ENCODE peak calls at places on chromosomes 2 and 18, in six cellular contexts. A is ACHN, K is ELR, H is hippocampal formation, C is brain microvascular endothelial cell, J is AG09309. U is an unnamed sample.

GRCh38 chr2:188659656-188660406 is 314.3 kb upstream of the COL3A1 start:
- DNase-seq in C (peak; percentile 69), A (peak; percentile 30), K (peak; percentile 91), H (no peak), J (no peak), U (peak; percentile 89)

GRCh38 chr2:119349289-119349688 is 17.3 kb downstream of the C2orf76 start:
- DNase-seq in J (no peak), K (no peak), H (no peak), A (no peak), C (no peak), U (no peak)

GRCh38 chr2:237312021-237312755 is 101.8 kb downstream of the COL6A3 start:
- DNase-seq in C (no peak), J (no peak), K (peak; percentile 86), H (no peak), A (no peak), U (peak; percentile 85)

GRCh38 chr2:185978634-185979405 is 240.2 kb downstream of the FSIP2 start:
- DNase-seq in J (peak; percentile 14), A (no peak), K (peak; percentile 85), H (no peak), C (no peak), U (peak; percentile 70)

GRCh38 chr2:2756886-2757285 is 425.8 kb upstream of the MYT1L start:
- DNase-seq in H (no peak), J (no peak), K (no peak), C (no peak), A (no peak), U (no peak)

GRCh38 chr2:100012575-100012974 is 129.8 kb downstream of the AFF3 start:
- DNase-seq in A (no peak), H (no peak), J (no peak), K (peak; percentile 26), C (no peak), U (peak; percentile 39)

GRCh38 chr2:208077286-208077685 is 47.0 kb downstream of the CRYGD start:
- DNase-seq in A (no peak), H (no peak), J (peak; percentile 38), K (no peak), C (peak; percentile 60), U (no peak)

GRCh38 chr18:70454705-70455322 is 166.0 kb downstream of the SOCS6 start:
- DNase-seq in J (no peak), C (peak; percentile 74), A (peak; percentile 59), H (no peak), K (peak; percentile 81), U (peak; percentile 69)

GRCh38 chr18:22551536-22552151 is 133.9 kb upstream of the CTAGE1 start:
- DNase-seq in A (peak; percentile 87), C (peak; percentile 78), J (peak; percentile 88), H (no peak), K (peak; percentile 92), U (peak; percentile 94)

GRCh38 chr2:101627284-101628049 is 70.0 kb upstream of the MAP4K4 start:
- DNase-seq in A (no peak), C (no peak), H (no peak), K (no peak), J (no peak), U (no peak)

GRCh38 chr18:27685807-27686412 is 491.0 kb downstream of the CDH2 start:
- DNase-seq in A (peak; percentile 51), K (peak; percentile 69), H (no peak), J (peak; percentile 4), C (peak; percentile 60), U (peak; percentile 53)

GRCh38 chr2:181130686-181131085 is 150.3 kb downstream of the UBE2E3 start:
- DNase-seq in J (no peak), A (no peak), H (no peak), K (no peak), C (no peak), U (no peak)

GRCh38 chr2:131584940-131585339 is 57.3 kb downstream of the CCDC74A start:
- DNase-seq in J (no peak), K (no peak), H (no peak), C (no peak), A (no peak), U (no peak)

GRCh38 chr2:113220970-113221708 is 47.4 kb downstream of the PSD4 start:
- DNase-seq in K (no peak), A (no peak), H (no peak), C (no peak), J (no peak), U (no peak)

GRCh38 chr2:233814063-233814435 is 35.9 kb downstream of the MROH2A start:
- DNase-seq in J (no peak), A (no peak), K (no peak), C (peak; percentile 22), H (no peak), U (no peak)

GRCh38 chr2:124983595-124983994 is 958.5 kb downstream of the CNTNAP5 start:
- DNase-seq in C (no peak), K (peak; percentile 59), A (peak; percentile 78), H (no peak), J (peak; percentile 17), U (peak; percentile 12)

GRCh38 chr2:240519396-240520142 is 38.2 kb downstream of the ANKMY1 start:
- DNase-seq in C (peak; percentile 29), A (no peak), H (no peak), J (no peak), K (peak; percentile 30), U (peak; percentile 11)

GRCh38 chr18:35060092-35060491 is 18.9 kb downstream of the MAPRE2 start:
- DNase-seq in A (no peak), K (no peak), C (no peak), H (no peak), J (no peak), U (no peak)

GRCh38 chr18:79775441-79776221 is 22.1 kb upstream of the KCNG2 start:
- DNase-seq in C (no peak), H (no peak), A (no peak), J (no peak), K (no peak), U (no peak)

GRCh38 chr2:149989447-149990063 is 402.0 kb upstream of the MMADHC start:
- DNase-seq in A (no peak), H (no peak), J (no peak), C (no peak), K (peak; percentile 72), U (peak; percentile 66)

GRCh38 chr2:134783912-134784311 is 54.5 kb upstream of the ACMSD start:
- DNase-seq in J (no peak), K (no peak), C (no peak), H (no peak), A (no peak), U (no peak)

GRCh38 chr2:119645173-119645846 is 33.7 kb upstream of the TMEM177 start:
- DNase-seq in H (no peak), J (no peak), C (peak; percentile 49), K (peak; percentile 20), A (no peak), U (peak; percentile 62)

GRCh38 chr2:239433777-239434396 is 33.1 kb upstream of the HDAC4 start:
- DNase-seq in K (peak; percentile 75), C (peak; percentile 14), A (no peak), H (no peak), J (no peak), U (peak; percentile 14)

GRCh38 chr18:73646772-73647171 is 500.9 kb downstream of the FBXO15 start:
- DNase-seq in K (peak; percentile 85), J (peak; percentile 61), C (peak; percentile 44), A (peak; percentile 4), H (no peak), U (peak; percentile 80)

GRCh38 chr2:98463988-98464771 is 19.5 kb downstream of the INPP4A start:
- DNase-seq in K (no peak), A (no peak), J (no peak), C (no peak), H (no peak), U (no peak)

GRCh38 chr18:77054288-77054605 is 78.3 kb downstream of the MBP start:
- DNase-seq in K (no peak), A (no peak), H (no peak), C (no peak), J (no peak), U (no peak)

GRCh38 chr2:138811454-138811853 is 31.3 kb upstream of the NXPH2 start:
- DNase-seq in J (no peak), K (no peak), A (no peak), C (no peak), H (no peak), U (no peak)

GRCh38 chr2:109060496-109060895 is 68.5 kb upstream of the SH3RF3 start:
- DNase-seq in K (no peak), J (no peak), H (no peak), A (no peak), C (no peak), U (no peak)

GRCh38 chr2:235513984-235514626 is 20.3 kb downstream of the AGAP1 start:
- DNase-seq in K (no peak), J (no peak), H (no peak), A (no peak), C (no peak), U (no peak)

GRCh38 chr18:21604711-21605110 is 4.2 kb upstream of the ESCO1 start:
- DNase-seq in K (no peak), C (no peak), J (no peak), H (no peak), A (no peak), U (no peak)

GRCh38 chr2:149346272-149346671 is 15.9 kb downstream of the LYPD6 start:
- DNase-seq in H (no peak), A (no peak), J (no peak), K (no peak), C (no peak), U (no peak)

GRCh38 chr2:133773862-133774674 is 205.8 kb upstream of the NCKAP5 start:
- DNase-seq in J (no peak), C (no peak), A (no peak), K (no peak), H (peak; percentile 56), U (no peak)

GRCh38 chr18:76687271-76688006 is 134.9 kb upstream of the ZNF236 start:
- DNase-seq in C (peak; percentile 26), A (peak; percentile 62), H (no peak), K (peak; percentile 38), J (no peak), U (no peak)

GRCh38 chr2:48479923-48480322 is 50.0 kb upstream of the STON1 start:
- DNase-seq in J (no peak), A (no peak), K (no peak), C (no peak), H (no peak), U (no peak)

GRCh38 chr18:62338446-62339105 is 13.5 kb downstream of the TNFRSF11A start:
- DNase-seq in C (no peak), K (no peak), H (no peak), A (no peak), J (no peak), U (no peak)

GRCh38 chr2:160205511-160205910 is 5.4 kb upstream of the ITGB6 start:
- DNase-seq in C (peak; percentile 95), J (peak; percentile 87), H (no peak), K (peak; percentile 99), A (peak; percentile 100), U (peak; percentile 99)

U was measured in EL.